ENCODE peak calls at places on chromosomes 2 and 18, in five cellular contexts. J is suprapubic skin, X is K562, I is upper lobe of left lung, Q is SK-N-SH. B is an unnamed sample. For H3K27me3, the result is how much of the 10 kb centered on the place peaks cover.

GRCh38 chr2:52695731-52696130 is 1071.9 kb upstream of the CHAC2 start:
- DNase-seq in J (no peak), X (no peak), I (no peak), Q (no peak), B (no peak)

GRCh38 chr2:215866594-215866993 is 146.8 kb downstream of the MREG start:
- DNase-seq in J (no peak), X (no peak), I (no peak), Q (no peak), B (no peak)

GRCh38 chr2:11398710-11399109 is 54.3 kb upstream of the ROCK2 start:
- DNase-seq in J (no peak), X (no peak), I (peak), Q (no peak), B (no peak)

GRCh38 chr18:8685141-8685913 is 20.0 kb upstream of the MTCL1 start:
- DNase-seq in J (no peak), X (no peak), I (peak), Q (no peak), B (no peak)

GRCh38 chr2:157459486-157459885 is 15.6 kb upstream of the CYTIP start:
- DNase-seq in J (no peak), X (no peak), I (no peak), Q (no peak), B (no peak)

GRCh38 chr2:175062787-175063585 is 57.8 kb upstream of the CHN1 start:
- DNase-seq in J (no peak), X (peak), I (no peak), Q (no peak), B (no peak)

GRCh38 chr2:73939419-73939818 is 12.7 kb downstream of the DGUOK start:
- DNase-seq in J (no peak), X (no peak), I (peak), Q (no peak), B (no peak)

GRCh38 chr2:223613017-223613950 is 11.1 kb upstream of the SCG2 start:
- DNase-seq in J (peak), X (peak), I (peak), Q (peak), B (peak)

GRCh38 chr2:96800762-96801463 is 15.2 kb upstream of the CNNM3 start:
- DNase-seq in J (peak), X (peak), I (peak), Q (peak), B (peak)

GRCh38 chr2:241795021-241795999 is 13.7 kb upstream of the NEU4 start:
- DNase-seq in J (no peak), X (no peak), I (peak), Q (no peak), B (no peak)

GRCh38 chr18:32771169-32771751 is 1.6 kb downstream of the KLHL14 start:
- DNase-seq in J (no peak), X (no peak), I (no peak), Q (peak), B (no peak)

GRCh38 chr2:21175895-21176646 is 52.3 kb downstream of the TDRD15 start:
- DNase-seq in J (no peak), X (peak), I (no peak), Q (peak), B (no peak)

GRCh38 chr18:78682716-78683115 is 296.9 kb upstream of the SALL3 start:
- DNase-seq in J (peak), X (no peak), I (no peak), Q (no peak), B (peak)

GRCh38 chr2:226791056-226791486 is 8.5 kb downstream of the IRS1 start:
- DNase-seq in J (no peak), X (no peak), I (no peak), Q (no peak), B (peak)

GRCh38 chr2:174603280-174603679 is 5.7 kb upstream of the WIPF1 start:
- DNase-seq in J (no peak), X (peak), I (peak), Q (peak), B (peak)

GRCh38 chr18:24818069-24818395 is 357.6 kb downstream of the HRH4 start:
- DNase-seq in J (no peak), X (no peak), I (no peak), Q (no peak), B (no peak)

GRCh38 chr2:44778671-44779476 is 162.6 kb upstream of the SIX3 start:
- DNase-seq in J (no peak), X (no peak), I (no peak), Q (no peak), B (no peak)

GRCh38 chr18:46630160-46630559 is 26.9 kb downstream of the LOXHD1 start:
- DNase-seq in J (no peak), X (no peak), I (no peak), Q (no peak), B (no peak)

GRCh38 chr18:9708882-9709877 is 1.1 kb downstream of the RAB31 start:
- DNase-seq in J (peak), X (peak), I (peak), Q (no peak), B (peak)

GRCh38 chr2:60437080-60437765 is 116.2 kb downstream of the BCL11A start:
- DNase-seq in J (no peak), X (no peak), I (no peak), Q (no peak), B (no peak)

GRCh38 chr2:73107211-73107926 is 5.4 kb downstream of the RAB11FIP5 start:
- DNase-seq in J (no peak), X (no peak), I (no peak), Q (peak), B (no peak)

GRCh38 chr18:8894823-8895222 is 189.5 kb downstream of the MTCL1 start:
- DNase-seq in J (no peak), X (no peak), I (no peak), Q (no peak), B (no peak)

GRCh38 chr2:30368258-30368657 is 78.8 kb upstream of the LCLAT1 start:
- DNase-seq in J (no peak), X (no peak), I (peak), Q (no peak), B (no peak)

GRCh38 chr2:74567862-74568261 is 13.3 kb downstream of the DOK1 start:
- DNase-seq in J (no peak), X (no peak), I (peak), Q (no peak), B (peak)

GRCh38 chr18:59379772-59380530 is 20.9 kb upstream of the LMAN1 start:
- DNase-seq in J (no peak), X (no peak), I (no peak), Q (no peak), B (no peak)

GRCh38 chr2:216691210-216691741 is 4.1 kb downstream of the IGFBP5 start:
- DNase-seq in J (no peak), X (peak), I (peak), Q (peak), B (peak)

GRCh38 chr2:48312126-48312525 is 217.8 kb upstream of the STON1 start:
- DNase-seq in J (no peak), X (no peak), I (no peak), Q (no peak), B (no peak)

GRCh38 chr2:40101076-40101688 is 322.1 kb upstream of the THUMPD2 start:
- DNase-seq in J (no peak), X (no peak), I (no peak), Q (no peak), B (no peak)

GRCh38 chr2:42368817-42369550 is 8.0 kb upstream of the COX7A2L start:
- DNase-seq in J (no peak), X (no peak), I (no peak), Q (no peak), B (no peak)

GRCh38 chr2:178296394-178297090 is 102.2 kb downstream of the OSBPL6 start:
- DNase-seq in J (no peak), X (no peak), I (no peak), Q (no peak), B (no peak)

GRCh38 chr2:187383043-187383800 is 64.8 kb downstream of the CALCRL start:
- DNase-seq in J (no peak), X (no peak), I (no peak), Q (no peak), B (no peak)

GRCh38 chr2:1993711-1994682 is 249.7 kb upstream of the PXDN start:
- DNase-seq in J (no peak), X (no peak), I (no peak), Q (no peak), B (no peak)

GRCh38 chr2:181105562-181105961 is 125.2 kb downstream of the UBE2E3 start:
- DNase-seq in J (no peak), X (no peak), I (no peak), Q (no peak), B (no peak)

GRCh38 chr2:120864981-120865380 is 129.3 kb downstream of the GLI2 start:
- DNase-seq in J (no peak), X (no peak), I (no peak), Q (no peak), B (peak)

GRCh38 chr18:31101148-31102019 is 837 bp downstream of the DSC2 start:
- DNase-seq in J (peak), X (peak), I (peak), Q (peak), B (peak)

GRCh38 chr2:232219496-232219870 is 159.1 kb upstream of the ALPP start:
- DNase-seq in J (no peak), X (no peak), I (no peak), Q (no peak), B (no peak)

GRCh38 chr2:235468978-235469694 is 24.7 kb upstream of the AGAP1 start:
- DNase-seq in J (no peak), X (peak), I (peak), Q (no peak), B (peak)

DNA sequence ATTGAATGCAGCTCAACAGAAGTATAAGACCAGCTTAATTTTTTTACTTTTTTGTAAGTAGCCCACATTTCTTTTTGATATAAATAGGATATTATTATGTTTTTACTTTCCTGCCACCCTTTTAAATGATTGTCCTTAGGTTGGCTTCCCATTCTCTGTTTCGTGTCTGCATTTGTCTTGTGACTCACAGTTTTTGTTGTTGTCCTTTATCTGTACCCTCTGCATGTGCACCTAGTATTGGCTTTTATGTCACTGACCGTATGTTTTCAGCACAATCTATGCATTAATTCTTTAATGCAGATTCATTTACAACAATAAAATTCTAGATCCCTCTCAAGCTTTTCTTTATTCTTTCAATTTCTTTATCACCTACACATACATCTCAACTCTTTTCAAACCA is 474.2 kb upstream of the FANCL start:
- DNase-seq in J (no peak), X (no peak), I (no peak), Q (no peak), B (no peak)
- H3K27me3 ChIP-seq in J (under half), X (under half), I (under half), Q (under half), B (under half)

DNA sequence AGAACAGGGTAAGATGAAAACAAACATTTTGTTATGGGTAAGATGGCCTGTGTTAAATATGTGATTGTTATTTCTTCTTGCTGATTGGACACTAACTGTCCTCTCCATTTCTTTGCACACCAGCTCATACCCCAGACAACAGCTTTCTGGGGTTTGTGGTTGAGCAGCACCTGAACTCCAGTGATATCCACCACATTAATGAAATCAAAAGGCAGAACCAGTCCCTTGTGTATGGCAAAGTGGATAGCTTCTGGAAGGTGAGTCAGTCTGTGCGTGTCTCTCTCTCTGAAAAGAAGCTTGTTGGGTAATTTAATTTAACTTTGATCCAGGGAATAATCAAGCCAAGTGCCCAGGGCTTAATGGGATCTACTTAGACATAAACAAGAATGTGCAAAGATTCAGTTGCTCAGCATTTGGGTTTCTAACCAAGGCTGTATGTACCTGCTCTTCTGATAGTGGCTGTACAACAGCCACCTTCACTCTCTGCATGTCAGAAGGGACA is 108.3 kb downstream of the MGAT5 start:
- DNase-seq in J (no peak), X (no peak), I (no peak), Q (no peak), B (no peak)
- TF ChIP-seq EP300 in J (no peak), X (no peak), I (no peak), Q (no peak), B (no peak)

GRCh38 chr2:236994361-236994760 is 91.3 kb upstream of the COPS8 start:
- DNase-seq in J (no peak), X (no peak), I (no peak), Q (no peak), B (no peak)
- H3K27me3 ChIP-seq in J (under half), X (under half), I (under half), Q (under half), B (under half)

GRCh38 chr2:182915369-182916326 is 49.2 kb upstream of the FRZB start:
- DNase-seq in J (no peak), X (no peak), I (no peak), Q (no peak), B (no peak)
- TF ChIP-seq EP300 in J (no peak), X (no peak), I (no peak), Q (no peak), B (no peak)

GRCh38 chr2:89850481-89850880 is 1159.0 kb downstream of the RPIA start:
- DNase-seq in J (no peak), X (no peak), I (no peak), Q (no peak), B (no peak)
- H3K27me3 ChIP-seq in J (under half), X (under half), I (under half), Q (under half), B (under half)